ENCODE peak calls at places on chromosomes 1 and 21, in six cellular contexts. One of them, this sample, is unnamed.

GRCh38 chr1:22976461-22977243 is 4.0 kb upstream of the LACTBL1 start:
- DNase-seq in neuronal stem cell: peak
- DNase-seq in mesenchymal stem cell: peak
- DNase-seq in IMR-90: peak
- DNase-seq in H1: peak
- DNase-seq in H9: peak
- DNase-seq in this sample: peak

GRCh38 chr1:156103521-156103947 is 11.0 kb upstream of the LMNA start:
- DNase-seq in neuronal stem cell: no peak
- DNase-seq in mesenchymal stem cell: peak
- DNase-seq in IMR-90: peak
- DNase-seq in H1: no peak
- DNase-seq in H9: no peak
- DNase-seq in this sample: no peak

GRCh38 chr21:28856588-28857250 is 136.0 kb downstream of the LTN1 start:
- DNase-seq in neuronal stem cell: peak
- DNase-seq in mesenchymal stem cell: no peak
- DNase-seq in IMR-90: no peak
- DNase-seq in H1: no peak
- DNase-seq in H9: peak
- DNase-seq in this sample: no peak

GRCh38 chr1:245198755-245199516 is 44.2 kb downstream of the KIF26B start:
- DNase-seq in neuronal stem cell: no peak
- DNase-seq in mesenchymal stem cell: no peak
- DNase-seq in IMR-90: no peak
- DNase-seq in H1: no peak
- DNase-seq in H9: no peak
- DNase-seq in this sample: no peak

GRCh38 chr1:211036701-211037494 is 97.0 kb downstream of the KCNH1 start:
- DNase-seq in neuronal stem cell: no peak
- DNase-seq in mesenchymal stem cell: peak
- DNase-seq in IMR-90: peak
- DNase-seq in H1: no peak
- DNase-seq in H9: no peak
- DNase-seq in this sample: peak

GRCh38 chr1:191707288-191707687 is 451.0 kb upstream of the RGS18 start:
- DNase-seq in neuronal stem cell: no peak
- DNase-seq in mesenchymal stem cell: no peak
- DNase-seq in IMR-90: peak
- DNase-seq in H1: no peak
- DNase-seq in H9: no peak
- DNase-seq in this sample: peak

GRCh38 chr1:160377585-160378206 is 10.8 kb downstream of the NHLH1 start:
- DNase-seq in neuronal stem cell: no peak
- DNase-seq in mesenchymal stem cell: peak
- DNase-seq in IMR-90: peak
- DNase-seq in H1: no peak
- DNase-seq in H9: peak
- DNase-seq in this sample: peak

GRCh38 chr1:248695451-248696132 is 7.0 kb downstream of the OR14I1 start:
- DNase-seq in neuronal stem cell: no peak
- DNase-seq in mesenchymal stem cell: no peak
- DNase-seq in IMR-90: peak
- DNase-seq in H1: no peak
- DNase-seq in H9: no peak
- DNase-seq in this sample: peak

GRCh38 chr1:204560590-204560989 is 44.4 kb downstream of the MDM4 start:
- DNase-seq in neuronal stem cell: no peak
- DNase-seq in mesenchymal stem cell: peak
- DNase-seq in IMR-90: peak
- DNase-seq in H1: no peak
- DNase-seq in H9: no peak
- DNase-seq in this sample: peak

GRCh38 chr21:37074195-37074510 is 1.1 kb downstream of the TTC3 start:
- DNase-seq in neuronal stem cell: no peak
- DNase-seq in mesenchymal stem cell: no peak
- DNase-seq in IMR-90: no peak
- DNase-seq in H1: no peak
- DNase-seq in H9: no peak
- DNase-seq in this sample: no peak

GRCh38 chr1:23436520-23437354 is 12.2 kb upstream of the TCEA3 start:
- DNase-seq in neuronal stem cell: no peak
- DNase-seq in mesenchymal stem cell: no peak
- DNase-seq in IMR-90: no peak
- DNase-seq in H1: peak
- DNase-seq in H9: peak
- DNase-seq in this sample: peak

GRCh38 chr1:4702464-4702863 is 48.1 kb downstream of the AJAP1 start:
- DNase-seq in neuronal stem cell: no peak
- DNase-seq in mesenchymal stem cell: no peak
- DNase-seq in IMR-90: no peak
- DNase-seq in H1: no peak
- DNase-seq in H9: no peak
- DNase-seq in this sample: no peak

GRCh38 chr1:244657421-244657820 is 4.5 kb downstream of the DESI2 start:
- DNase-seq in neuronal stem cell: no peak
- DNase-seq in mesenchymal stem cell: no peak
- DNase-seq in IMR-90: no peak
- DNase-seq in H1: no peak
- DNase-seq in H9: no peak
- DNase-seq in this sample: no peak

GRCh38 chr1:1135339-1136111 is 19.6 kb upstream of the C1orf159 start:
- DNase-seq in neuronal stem cell: no peak
- DNase-seq in mesenchymal stem cell: no peak
- DNase-seq in IMR-90: no peak
- DNase-seq in H1: no peak
- DNase-seq in H9: no peak
- DNase-seq in this sample: no peak

GRCh38 chr1:170114916-170115315 is 30.8 kb upstream of the NTMT2 start:
- DNase-seq in neuronal stem cell: no peak
- DNase-seq in mesenchymal stem cell: peak
- DNase-seq in IMR-90: peak
- DNase-seq in H1: no peak
- DNase-seq in H9: no peak
- DNase-seq in this sample: no peak

GRCh38 chr1:31739281-31739853 is 24.8 kb downstream of the ADGRB2 start:
- DNase-seq in neuronal stem cell: no peak
- DNase-seq in mesenchymal stem cell: no peak
- DNase-seq in IMR-90: no peak
- DNase-seq in H1: peak
- DNase-seq in H9: peak
- DNase-seq in this sample: no peak

GRCh38 chr21:23858878-23859277 is 1748.4 kb downstream of the MRPL39 start:
- DNase-seq in neuronal stem cell: no peak
- DNase-seq in mesenchymal stem cell: no peak
- DNase-seq in IMR-90: no peak
- DNase-seq in H1: no peak
- DNase-seq in H9: no peak
- DNase-seq in this sample: no peak

GRCh38 chr1:71494163-71494562 is 413.3 kb upstream of the ZRANB2 start:
- DNase-seq in neuronal stem cell: no peak
- DNase-seq in mesenchymal stem cell: no peak
- DNase-seq in IMR-90: no peak
- DNase-seq in H1: no peak
- DNase-seq in H9: no peak
- DNase-seq in this sample: no peak

GRCh38 chr1:75953461-75953860 is 21.3 kb upstream of the ASB17 start:
- DNase-seq in neuronal stem cell: no peak
- DNase-seq in mesenchymal stem cell: no peak
- DNase-seq in IMR-90: no peak
- DNase-seq in H1: no peak
- DNase-seq in H9: no peak
- DNase-seq in this sample: no peak

GRCh38 chr21:25586242-25586805 is 21.0 kb downstream of the MRPL39 start:
- DNase-seq in neuronal stem cell: no peak
- DNase-seq in mesenchymal stem cell: no peak
- DNase-seq in IMR-90: no peak
- DNase-seq in H1: no peak
- DNase-seq in H9: no peak
- DNase-seq in this sample: no peak

GRCh38 chr21:38389891-38390290 is 108.4 kb downstream of the ERG start:
- DNase-seq in neuronal stem cell: no peak
- DNase-seq in mesenchymal stem cell: no peak
- DNase-seq in IMR-90: no peak
- DNase-seq in H1: no peak
- DNase-seq in H9: no peak
- DNase-seq in this sample: no peak

GRCh38 chr1:72060466-72060865 is 221.9 kb downstream of the NEGR1 start:
- DNase-seq in neuronal stem cell: no peak
- DNase-seq in mesenchymal stem cell: no peak
- DNase-seq in IMR-90: no peak
- DNase-seq in H1: no peak
- DNase-seq in H9: no peak
- DNase-seq in this sample: no peak

GRCh38 chr1:107804134-107804533 is 160.8 kb downstream of the VAV3 start:
- DNase-seq in neuronal stem cell: no peak
- DNase-seq in mesenchymal stem cell: no peak
- DNase-seq in IMR-90: no peak
- DNase-seq in H1: no peak
- DNase-seq in H9: no peak
- DNase-seq in this sample: no peak

GRCh38 chr1:117674521-117675400 is 68.9 kb downstream of the TENT5C start:
- DNase-seq in neuronal stem cell: no peak
- DNase-seq in mesenchymal stem cell: no peak
- DNase-seq in IMR-90: peak
- DNase-seq in H1: no peak
- DNase-seq in H9: peak
- DNase-seq in this sample: no peak

GRCh38 chr1:42379794-42380616 is 587 bp upstream of the RIMKLA start:
- DNase-seq in neuronal stem cell: peak
- DNase-seq in mesenchymal stem cell: peak
- DNase-seq in IMR-90: peak
- DNase-seq in H1: peak
- DNase-seq in H9: peak
- DNase-seq in this sample: peak

GRCh38 chr1:167137285-167138192 is 43.7 kb downstream of the STYXL2 start:
- DNase-seq in neuronal stem cell: no peak
- DNase-seq in mesenchymal stem cell: peak
- DNase-seq in IMR-90: no peak
- DNase-seq in H1: no peak
- DNase-seq in H9: no peak
- DNase-seq in this sample: no peak

GRCh38 chr1:163730366-163730765 is 408.6 kb downstream of the NUF2 start:
- DNase-seq in neuronal stem cell: no peak
- DNase-seq in mesenchymal stem cell: no peak
- DNase-seq in IMR-90: no peak
- DNase-seq in H1: no peak
- DNase-seq in H9: no peak
- DNase-seq in this sample: no peak

GRCh38 chr1:206449566-206449965 is 20.7 kb upstream of the IKBKE start:
- DNase-seq in neuronal stem cell: no peak
- DNase-seq in mesenchymal stem cell: no peak
- DNase-seq in IMR-90: peak
- DNase-seq in H1: no peak
- DNase-seq in H9: no peak
- DNase-seq in this sample: no peak
- H4K91ac ChIP-seq in neuronal stem cell: no peak
- H4K91ac ChIP-seq in mesenchymal stem cell: no peak
- H4K91ac ChIP-seq in IMR-90: no peak
- H4K91ac ChIP-seq in H1: no peak
- H4K91ac ChIP-seq in H9: no peak
- H4K91ac ChIP-seq in this sample: no peak

GRCh38 chr1:93623875-93624274 is 57.8 kb downstream of the BCAR3 start:
- DNase-seq in neuronal stem cell: no peak
- DNase-seq in mesenchymal stem cell: peak
- DNase-seq in IMR-90: peak
- DNase-seq in H1: no peak
- DNase-seq in H9: no peak
- DNase-seq in this sample: peak
- H3K23ac ChIP-seq in neuronal stem cell: no peak
- H3K23ac ChIP-seq in mesenchymal stem cell: no peak
- H3K23ac ChIP-seq in IMR-90: no peak
- H3K23ac ChIP-seq in H1: no peak
- H3K23ac ChIP-seq in H9: no peak
- H3K23ac ChIP-seq in this sample: no peak

GRCh38 chr1:184082541-184082940 is 31.0 kb downstream of the TSEN15 start:
- DNase-seq in neuronal stem cell: no peak
- DNase-seq in mesenchymal stem cell: no peak
- DNase-seq in IMR-90: no peak
- DNase-seq in H1: no peak
- DNase-seq in H9: no peak
- DNase-seq in this sample: no peak

GRCh38 chr1:184083016-184083415 is 31.5 kb downstream of the TSEN15 start:
- DNase-seq in neuronal stem cell: no peak
- DNase-seq in mesenchymal stem cell: no peak
- DNase-seq in IMR-90: no peak
- DNase-seq in H1: no peak
- DNase-seq in H9: no peak
- DNase-seq in this sample: no peak

GRCh38 chr1:184075040-184076029 is 23.8 kb downstream of the TSEN15 start:
- DNase-seq in neuronal stem cell: no peak
- DNase-seq in mesenchymal stem cell: peak
- DNase-seq in IMR-90: peak
- DNase-seq in H1: no peak
- DNase-seq in H9: no peak
- DNase-seq in this sample: peak

GRCh38 chr1:184074383-184074782 is 22.9 kb downstream of the TSEN15 start:
- DNase-seq in neuronal stem cell: no peak
- DNase-seq in mesenchymal stem cell: no peak
- DNase-seq in IMR-90: no peak
- DNase-seq in H1: no peak
- DNase-seq in H9: no peak
- DNase-seq in this sample: no peak

GRCh38 chr1:184078564-184079107 is 27.1 kb downstream of the TSEN15 start:
- DNase-seq in neuronal stem cell: no peak
- DNase-seq in mesenchymal stem cell: peak
- DNase-seq in IMR-90: peak
- DNase-seq in H1: no peak
- DNase-seq in H9: no peak
- DNase-seq in this sample: no peak
- H4K8ac ChIP-seq in neuronal stem cell: no peak
- H4K8ac ChIP-seq in mesenchymal stem cell: no peak
- H4K8ac ChIP-seq in IMR-90: no peak
- H4K8ac ChIP-seq in H1: no peak
- H4K8ac ChIP-seq in H9: no peak
- H4K8ac ChIP-seq in this sample: no peak

GRCh38 chr1:6580119-6580587 is 359 bp downstream of the ZBTB48 start:
- DNase-seq in neuronal stem cell: no peak
- DNase-seq in mesenchymal stem cell: no peak
- DNase-seq in IMR-90: no peak
- DNase-seq in H1: no peak
- DNase-seq in H9: no peak
- DNase-seq in this sample: no peak

GRCh38 chr1:6578624-6579373 is 995 bp upstream of the ZBTB48 start:
- DNase-seq in neuronal stem cell: no peak
- DNase-seq in mesenchymal stem cell: no peak
- DNase-seq in IMR-90: no peak
- DNase-seq in H1: no peak
- DNase-seq in H9: no peak
- DNase-seq in this sample: no peak

GRCh38 chr1:6579374-6580118 is at the start of gene ZBTB48:
- DNase-seq in neuronal stem cell: peak
- DNase-seq in mesenchymal stem cell: peak
- DNase-seq in IMR-90: peak
- DNase-seq in H1: peak
- DNase-seq in H9: peak
- DNase-seq in this sample: peak

GRCh38 chr1:6580588-6581270 is 935 bp downstream of the ZBTB48 start:
- DNase-seq in neuronal stem cell: no peak
- DNase-seq in mesenchymal stem cell: peak
- DNase-seq in IMR-90: no peak
- DNase-seq in H1: no peak
- DNase-seq in H9: no peak
- DNase-seq in this sample: no peak

GRCh38 chr1:6577831-6578525 is 1.8 kb upstream of the ZBTB48 start:
- DNase-seq in neuronal stem cell: no peak
- DNase-seq in mesenchymal stem cell: no peak
- DNase-seq in IMR-90: no peak
- DNase-seq in H1: no peak
- DNase-seq in H9: no peak
- DNase-seq in this sample: peak
- H4K91ac ChIP-seq in neuronal stem cell: no peak
- H4K91ac ChIP-seq in mesenchymal stem cell: peak
- H4K91ac ChIP-seq in IMR-90: no peak
- H4K91ac ChIP-seq in H1: no peak
- H4K91ac ChIP-seq in H9: no peak
- H4K91ac ChIP-seq in this sample: no peak